ENCODE peak calls at places on chromosomes 16 and 17, in five cellular contexts. E is stimulated activated CD4-positive, alpha-beta T cell treated with anti-CD3 and anti-CD28 coated beads, TNF-alpha, amount 100 ng/mL, for 4 hours; X is NCI-H524; U is activated T-cell treated with anti-CD3 and anti-CD28 coated beads, Interleukin-2, amount 50 U/mL, for 72 hours; J is naive thymus-derived CD8-positive, alpha-beta T cell. D is an unnamed sample.
A peak's percentile ranks its signal among the peaks of the same experiment; 100 is the strongest.

GRCh38 chr16:73050115-73051099 is 2.5 kb upstream of the ZFHX3 start:
- DNase-seq in E (no peak), X (peak; percentile 41), U (no peak), J (no peak), D (no peak)

GRCh38 chr16:51542856-51543510 is 391.9 kb upstream of the SALL1 start:
- DNase-seq in E (no peak), X (no peak), U (no peak), J (no peak), D (no peak)

GRCh38 chr17:29918922-29919856 is 10.8 kb downstream of the SSH2 start:
- DNase-seq in E (no peak), X (peak; percentile 46), U (no peak), J (no peak), D (no peak)

GRCh38 chr17:31529841-31530251 is 138.4 kb downstream of the RAB11FIP4 start:
- DNase-seq in E (no peak), X (no peak), U (no peak), J (no peak), D (no peak)

GRCh38 chr17:42561908-42562844 is at the start of gene COASY:
- DNase-seq in E (peak; percentile 85), X (peak; percentile 99), U (peak; percentile 94), J (peak; percentile 91), D (peak; percentile 97)

GRCh38 chr16:5257462-5257861 is 159.9 kb upstream of the EEF2KMT start:
- DNase-seq in E (no peak), X (no peak), U (no peak), J (no peak), D (no peak)

GRCh38 chr16:66935319-66936011 is at the start of gene CES2:
- DNase-seq in E (no peak), X (no peak), U (no peak), J (no peak), D (no peak)

GRCh38 chr17:75720656-75721462 is at the start of gene ITGB4:
- DNase-seq in E (peak; percentile 47), X (peak; percentile 41), U (peak; percentile 66), J (peak; percentile 65), D (no peak)

GRCh38 chr17:78128616-78129384 is at the start of gene TMC6:
- DNase-seq in E (peak; percentile 48), X (peak; percentile 85), U (peak; percentile 78), J (peak; percentile 88), D (no peak)

GRCh38 chr16:63789603-63790002 is 1332.3 kb downstream of the CDH11 start:
- DNase-seq in E (no peak), X (peak; percentile 14), U (no peak), J (no peak), D (no peak)

GRCh38 chr16:51163366-51163765 is 12.3 kb upstream of the SALL1 start:
- DNase-seq in E (no peak), X (no peak), U (no peak), J (no peak), D (no peak)

GRCh38 chr17:81898029-81898866 is 3.8 kb upstream of the NPB start:
- DNase-seq in E (no peak), X (no peak), U (no peak), J (no peak), D (peak; percentile 84)

GRCh38 chr17:7217113-7217987 is 2.3 kb downstream of the DLG4 start:
- DNase-seq in E (no peak), X (no peak), U (peak; percentile 34), J (no peak), D (peak; percentile 56)

GRCh38 chr17:42814633-42815399 is 9.3 kb downstream of the BECN1 start:
- DNase-seq in E (no peak), X (no peak), U (no peak), J (no peak), D (peak; percentile 90)

GRCh38 chr17:32954477-32954876 is 26.5 kb downstream of the TMEM98 start:
- DNase-seq in E (no peak), X (no peak), U (no peak), J (no peak), D (no peak)

GRCh38 chr17:60641126-60641525 is 36.5 kb upstream of the BCAS3 start:
- DNase-seq in E (no peak), X (no peak), U (no peak), J (no peak), D (no peak)

GRCh38 chr17:75848523-75849303 is 4.5 kb upstream of the UNC13D start:
- DNase-seq in E (peak; percentile 74), X (peak; percentile 81), U (peak; percentile 80), J (peak; percentile 78), D (no peak)

GRCh38 chr17:83181991-83182619 is 102.7 kb downstream of the METRNL start:
- DNase-seq in E (no peak), X (no peak), U (no peak), J (no peak), D (no peak)

GRCh38 chr16:89383095-89384003 is 107.0 kb downstream of the ANKRD11 start:
- DNase-seq in E (no peak), X (no peak), U (peak; percentile 29), J (no peak), D (no peak)

GRCh38 chr17:64115043-64115698 is 14.8 kb downstream of the ERN1 start:
- DNase-seq in E (no peak), X (no peak), U (no peak), J (no peak), D (no peak)

GRCh38 chr17:4483012-4483840 is 15.5 kb upstream of the SPNS2 start:
- DNase-seq in E (no peak), X (no peak), U (no peak), J (no peak), D (no peak)

GRCh38 chr16:86219655-86220445 is 290.5 kb upstream of the FOXF1 start:
- DNase-seq in E (no peak), X (no peak), U (no peak), J (no peak), D (no peak)

GRCh38 chr16:50741225-50741807 is 570 bp upstream of the CYLD start:
- DNase-seq in E (no peak), X (peak; percentile 52), U (no peak), J (no peak), D (no peak)

GRCh38 chr16:57186630-57187507 is 740 bp downstream of the RSPRY1 start:
- DNase-seq in E (no peak), X (peak; percentile 79), U (peak; percentile 19), J (peak; percentile 25), D (no peak)

GRCh38 chr16:86946396-86946795 is 368.0 kb downstream of the FOXL1 start:
- DNase-seq in E (no peak), X (no peak), U (no peak), J (no peak), D (no peak)

GRCh38 chr16:67750466-67750865 is 31.4 kb upstream of the GFOD2 start:
- DNase-seq in E (no peak), X (peak; percentile 41), U (no peak), J (no peak), D (no peak)

D was measured in stromal cell of bone marrow.